ENCODE peak calls at places on chromosome 16, in six cellular contexts. V is HepG2, R is H1, P is K562, U is GM12878, Y is GM12891. Q is an unnamed sample.

GRCh38 chr16:88569614-88569984 is 604 bp upstream of the ZC3H18 start:
- DNase-seq in U (no peak), R (no peak), P (peak; percentile 54), Y (no peak), V (peak; percentile 34), Q (no peak)

GRCh38 chr16:89155184-89155679 is 16.3 kb upstream of the CDH15 start:
- DNase-seq in R (no peak), Y (no peak), P (no peak), V (no peak), U (no peak), Q (no peak)

GRCh38 chr16:72908362-72908838 is 139.5 kb downstream of the ZFHX3 start:
- DNase-seq in Y (no peak), U (no peak), P (no peak), V (no peak), R (no peak), Q (no peak)

GRCh38 chr16:67563708-67564468 is 1.6 kb downstream of the CTCF start:
- DNase-seq in R (no peak), U (no peak), Y (no peak), P (no peak), V (peak; percentile 58), Q (no peak)

GRCh38 chr16:4176794-4177438 is 60.7 kb upstream of the ADCY9 start:
- DNase-seq in V (peak; percentile 8), R (no peak), U (peak; percentile 21), P (peak; percentile 37), Y (peak; percentile 30), Q (no peak)

GRCh38 chr16:88681084-88681680 is 5.1 kb downstream of the SNAI3 start:
- DNase-seq in Y (peak; percentile 81), P (peak; percentile 63), R (peak; percentile 82), V (peak; percentile 60), U (no peak), Q (peak; percentile 74)

GRCh38 chr16:89581861-89582563 is 6.5 kb downstream of the CPNE7 start:
- DNase-seq in V (peak; percentile 71), Y (no peak), R (no peak), P (no peak), U (no peak), Q (no peak)

GRCh38 chr16:87584271-87584670 is 18.0 kb upstream of the JPH3 start:
- DNase-seq in V (no peak), U (no peak), R (no peak), P (no peak), Y (no peak), Q (no peak)

GRCh38 chr16:14672403-14672971 is 21.6 kb downstream of the PLA2G10 start:
- DNase-seq in U (peak; percentile 72), V (peak; percentile 16), R (no peak), P (no peak), Y (peak; percentile 48), Q (peak; percentile 53)

GRCh38 chr16:21223787-21224186 is 9.7 kb upstream of the ANKS4B start:
- DNase-seq in Y (no peak), V (no peak), U (no peak), P (no peak), R (peak; percentile 38), Q (no peak)

GRCh38 chr16:14148569-14148968 is 77.5 kb downstream of the MRTFB start:
- DNase-seq in R (no peak), P (no peak), Y (no peak), U (no peak), V (no peak), Q (no peak)

GRCh38 chr16:53545433-53545832 is 42.4 kb upstream of the AKTIP start:
- DNase-seq in R (no peak), U (no peak), P (no peak), V (peak; percentile 18), Y (no peak), Q (no peak)

GRCh38 chr16:47872228-47872627 is 283.6 kb downstream of the ABCC12 start:
- DNase-seq in P (no peak), R (no peak), V (no peak), U (no peak), Y (no peak), Q (no peak)

GRCh38 chr16:48203974-48204824 is 39.9 kb upstream of the LONP2 start:
- DNase-seq in P (no peak), V (peak; percentile 96), R (no peak), U (no peak), Y (no peak), Q (no peak)

GRCh38 chr16:73433493-73434307 is 385.8 kb upstream of the ZFHX3 start:
- DNase-seq in R (no peak), V (no peak), Y (no peak), P (no peak), U (no peak), Q (no peak)

GRCh38 chr16:30958164-30959083 is 870 bp downstream of the SETD1A start:
- DNase-seq in V (peak; percentile 71), Y (peak; percentile 82), U (no peak), R (peak; percentile 77), P (peak; percentile 95), Q (peak; percentile 82)

GRCh38 chr16:57165483-57165882 is 20.4 kb downstream of the PSME3IP1 start:
- DNase-seq in U (no peak), Y (no peak), V (no peak), P (no peak), R (no peak), Q (no peak)

GRCh38 chr16:89334988-89335802 is 117.7 kb downstream of the ZNF778 start:
- DNase-seq in P (no peak), U (no peak), Y (no peak), R (no peak), V (no peak), Q (no peak)

GRCh38 chr16:31880322-31880979 is 6.8 kb downstream of the ZNF267 start:
- DNase-seq in P (peak; percentile 48), V (no peak), R (no peak), U (peak; percentile 38), Y (no peak), Q (no peak)

GRCh38 chr16:48076455-48077012 is 79.3 kb downstream of the ABCC12 start:
- DNase-seq in V (peak; percentile 93), Y (no peak), U (no peak), P (no peak), R (no peak), Q (no peak)

GRCh38 chr16:55323637-55324490 is at the start of gene IRX6:
- DNase-seq in R (peak; percentile 93), P (peak; percentile 45), V (no peak), Y (no peak), U (no peak), Q (no peak)

GRCh38 chr16:57984443-57985203 is 13.7 kb upstream of the CNGB1 start:
- DNase-seq in R (peak; percentile 96), Y (peak; percentile 81), V (peak; percentile 57), P (peak; percentile 98), U (no peak), Q (peak; percentile 74)

GRCh38 chr16:31452631-31453106 is 6.6 kb upstream of the ARMC5 start:
- DNase-seq in R (no peak), Y (no peak), U (no peak), V (no peak), P (peak; percentile 37), Q (no peak)

GRCh38 chr16:85607331-85607765 is 5.8 kb upstream of the GSE1 start:
- DNase-seq in P (peak; percentile 54), R (peak; percentile 81), Y (no peak), U (no peak), V (no peak), Q (no peak)

GRCh38 chr16:87713469-87714229 is 52.1 kb downstream of the KLHDC4 start:
- DNase-seq in P (no peak), U (no peak), R (no peak), Y (peak; percentile 72), V (no peak), Q (no peak)

GRCh38 chr16:53504161-53504663 is 1.2 kb upstream of the AKTIP start:
- DNase-seq in P (no peak), R (no peak), V (no peak), Y (no peak), U (no peak), Q (no peak)

GRCh38 chr16:19980866-19981265 is 92.8 kb downstream of the GPR139 start:
- DNase-seq in R (peak; percentile 56), Y (no peak), P (peak; percentile 52), U (no peak), V (peak; percentile 34), Q (no peak)

GRCh38 chr16:78177927-78178326 is 78.5 kb downstream of the WWOX start:
- DNase-seq in Y (no peak), R (peak; percentile 8), P (no peak), V (peak; percentile 35), U (no peak), Q (no peak)

GRCh38 chr16:89581045-89581695 is 5.6 kb downstream of the CPNE7 start:
- DNase-seq in U (no peak), V (peak; percentile 50), R (no peak), Y (no peak), P (no peak), Q (no peak)

GRCh38 chr16:907819-908218 is 63.0 kb downstream of the LMF1 start:
- DNase-seq in Y (no peak), R (no peak), P (no peak), U (no peak), V (no peak), Q (no peak)

GRCh38 chr16:728131-728889 is 1.4 kb downstream of the HAGHL start:
- DNase-seq in Y (peak; percentile 83), R (no peak), U (no peak), P (peak; percentile 82), V (no peak), Q (peak; percentile 77)

GRCh38 chr16:86740817-86741799 is 162.8 kb downstream of the FOXL1 start:
- DNase-seq in Y (no peak), R (no peak), V (peak; percentile 29), U (no peak), P (no peak), Q (no peak)

GRCh38 chr16:2768403-2769089 is 8.5 kb downstream of the ELOB start:
- DNase-seq in R (no peak), U (no peak), V (no peak), P (peak; percentile 57), Y (no peak), Q (no peak)

GRCh38 chr16:57770361-57770760 is 31.9 kb downstream of the KIFC3 start:
- DNase-seq in P (no peak), R (no peak), Y (no peak), V (no peak), U (no peak), Q (no peak)

GRCh38 chr16:3591436-3591803 is 14.2 kb upstream of the NLRC3 start:
- DNase-seq in U (no peak), Y (no peak), P (no peak), R (no peak), V (no peak), Q (no peak)

GRCh38 chr16:29844575-29845331 is 18.3 kb downstream of the CDIPT start:
- DNase-seq in P (no peak), U (no peak), R (no peak), Y (no peak), V (no peak), Q (no peak)
- TF ChIP-seq POLR2AphosphoS5 in P (no peak), U (no peak), R (no peak), Y (no peak), V (no peak), Q (no peak)

GRCh38 chr16:66549284-66550131 is at the start of gene TK2:
- DNase-seq in P (peak; percentile 85), R (peak; percentile 80), U (no peak), Y (peak; percentile 59), V (peak; percentile 37), Q (peak; percentile 61)
- TF ChIP-seq POLR2A in P (peak; percentile 66), R (peak; percentile 67), U (peak; percentile 80), Y (peak; percentile 36), V (peak; percentile 87), Q (peak; percentile 64)

GRCh38 chr16:12729448-12729847 is 74.2 kb downstream of the CPPED1 start:
- DNase-seq in P (no peak), U (no peak), R (no peak), Y (no peak), V (no peak), Q (no peak)
- TF ChIP-seq TAF1 in P (no peak), U (no peak), R (no peak), Y (no peak), V (no peak), Q (no peak)

GRCh38 chr16:75750516-75750915 is 24.2 kb upstream of the CPHXL start:
- DNase-seq in P (no peak), R (no peak), Y (no peak), V (no peak), U (no peak), Q (no peak)
- TF ChIP-seq POLR2AphosphoS5 in P (no peak), R (no peak), Y (no peak), V (no peak), U (no peak), Q (no peak)

Q was measured in GM12892.